ENCODE peak calls at places on chromosomes 1 and 21, in seven cellular contexts. B is DND-41, J is spleen, L is AG04449, Q is breast epithelium, R is heart left ventricle, K is left ventricle myocardium inferior. V is an unnamed sample.

GRCh38 chr1:110785612-110786011 is 87.3 kb upstream of the CD53 start:
- DNase-seq in B (peak; percentile 36), J (no peak), L (no peak), Q (no peak), R (no peak), K (no peak), V (no peak)

GRCh38 chr1:20964540-20965484 is 177.7 kb upstream of the HP1BP3 start:
- DNase-seq in B (no peak), J (no peak), L (no peak), Q (no peak), R (no peak), K (no peak), V (no peak)

GRCh38 chr1:37032660-37033354 is 1.5 kb downstream of the GRIK3 start:
- DNase-seq in B (no peak), J (no peak), L (no peak), Q (no peak), R (no peak), K (no peak), V (no peak)

GRCh38 chr1:233289676-233290075 is 5.8 kb downstream of the PCNX2 start:
- DNase-seq in B (no peak), J (no peak), L (no peak), Q (no peak), R (no peak), K (no peak), V (no peak)

GRCh38 chr1:185108324-185108723 is 48.4 kb downstream of the TRMT1L start:
- DNase-seq in B (no peak), J (no peak), L (no peak), Q (no peak), R (no peak), K (no peak), V (no peak)

GRCh38 chr1:50978852-50979781 is 9.1 kb downstream of the CDKN2C start:
- DNase-seq in B (peak; percentile 91), J (no peak), L (no peak), Q (no peak), R (no peak), K (no peak), V (no peak)

GRCh38 chr1:81155131-81155530 is 645.6 kb upstream of the ADGRL2 start:
- DNase-seq in B (no peak), J (no peak), L (no peak), Q (no peak), R (no peak), K (no peak), V (no peak)

GRCh38 chr1:170316270-170316669 is 170.5 kb downstream of the NTMT2 start:
- DNase-seq in B (no peak), J (no peak), L (no peak), Q (no peak), R (no peak), K (no peak), V (no peak)

GRCh38 chr1:184039126-184039525 is 1.6 kb upstream of the COLGALT2 start:
- DNase-seq in B (no peak), J (no peak), L (no peak), Q (no peak), R (no peak), K (no peak), V (no peak)

GRCh38 chr1:31642366-31642765 is 2.3 kb downstream of the PEF1 start:
- DNase-seq in B (no peak), J (no peak), L (no peak), Q (no peak), R (no peak), K (no peak), V (no peak)

GRCh38 chr21:32403201-32403701 is 9.3 kb upstream of the EVA1C start:
- DNase-seq in B (peak; percentile 56), J (no peak), L (no peak), Q (no peak), R (peak; percentile 72), K (peak; percentile 50), V (no peak)

GRCh38 chr1:163442940-163443339 is 121.2 kb downstream of the NUF2 start:
- DNase-seq in B (no peak), J (no peak), L (no peak), Q (no peak), R (no peak), K (no peak), V (no peak)

GRCh38 chr21:26732442-26733221 is 112.6 kb downstream of the ADAMTS1 start:
- DNase-seq in B (peak; percentile 34), J (no peak), L (no peak), Q (no peak), R (peak; percentile 34), K (no peak), V (peak; percentile 32)

GRCh38 chr1:21244986-21245687 is 45.1 kb downstream of the ECE1 start:
- DNase-seq in B (peak; percentile 11), J (no peak), L (no peak), Q (no peak), R (no peak), K (no peak), V (no peak)

GRCh38 chr1:33003657-33004056 is 33.0 kb downstream of the AK2 start:
- DNase-seq in B (no peak), J (no peak), L (no peak), Q (no peak), R (no peak), K (no peak), V (no peak)

GRCh38 chr1:1352784-1353388 is 3.7 kb upstream of the DVL1 start:
- DNase-seq in B (peak; percentile 37), J (no peak), L (no peak), Q (no peak), R (no peak), K (no peak), V (no peak)

GRCh38 chr1:52707927-52708655 is 9.9 kb upstream of the COA7 start:
- DNase-seq in B (no peak), J (peak; percentile 80), L (peak; percentile 54), Q (peak; percentile 10), R (peak; percentile 45), K (no peak), V (peak; percentile 19)

GRCh38 chr1:201999625-202000238 is 10.7 kb upstream of the ELF3 start:
- DNase-seq in B (peak; percentile 35), J (peak; percentile 37), L (no peak), Q (no peak), R (no peak), K (no peak), V (peak; percentile 15)

GRCh38 chr1:205665216-205665757 is 15.0 kb downstream of the SLC45A3 start:
- DNase-seq in B (no peak), J (no peak), L (no peak), Q (no peak), R (no peak), K (no peak), V (no peak)

GRCh38 chr1:151255381-151255780 is 847 bp downstream of the PSMD4 start:
- DNase-seq in B (no peak), J (no peak), L (no peak), Q (no peak), R (no peak), K (no peak), V (no peak)

GRCh38 chr1:205616563-205617293 is 15.1 kb downstream of the ELK4 start:
- DNase-seq in B (no peak), J (no peak), L (no peak), Q (no peak), R (no peak), K (no peak), V (no peak)

GRCh38 chr1:40708750-40709099 is 17.2 kb downstream of the NFYC start:
- DNase-seq in B (no peak), J (no peak), L (peak; percentile 42), Q (no peak), R (no peak), K (no peak), V (peak; percentile 78)

GRCh38 chr1:33280091-33280661 is 23.9 kb downstream of the ZNF362 start:
- DNase-seq in B (no peak), J (peak; percentile 63), L (no peak), Q (no peak), R (no peak), K (no peak), V (no peak)

GRCh38 chr1:234656070-234656875 is 46.3 kb upstream of the IRF2BP2 start:
- DNase-seq in B (no peak), J (no peak), L (no peak), Q (no peak), R (no peak), K (no peak), V (no peak)

GRCh38 chr1:12447849-12448312 is 170.1 kb downstream of the DHRS3 start:
- DNase-seq in B (no peak), J (no peak), L (no peak), Q (peak; percentile 56), R (no peak), K (no peak), V (peak; percentile 87)

GRCh38 chr1:165397945-165398344 is 41.4 kb upstream of the LMX1A start:
- DNase-seq in B (no peak), J (no peak), L (no peak), Q (no peak), R (peak; percentile 49), K (no peak), V (no peak)

GRCh38 chr1:174314433-174314832 is 133.3 kb upstream of the GPR52 start:
- DNase-seq in B (no peak), J (no peak), L (no peak), Q (no peak), R (no peak), K (no peak), V (no peak)

GRCh38 chr1:45843474-45843905 is 40.1 kb downstream of the MAST2 start:
- DNase-seq in B (no peak), J (no peak), L (peak; percentile 12), Q (no peak), R (no peak), K (no peak), V (peak; percentile 19)
- TF ChIP-seq CTCF in B (peak; percentile 34), J (no peak), L (no peak), Q (no peak), R (peak; percentile 16), K (peak; percentile 27), V (no peak)

DNA sequence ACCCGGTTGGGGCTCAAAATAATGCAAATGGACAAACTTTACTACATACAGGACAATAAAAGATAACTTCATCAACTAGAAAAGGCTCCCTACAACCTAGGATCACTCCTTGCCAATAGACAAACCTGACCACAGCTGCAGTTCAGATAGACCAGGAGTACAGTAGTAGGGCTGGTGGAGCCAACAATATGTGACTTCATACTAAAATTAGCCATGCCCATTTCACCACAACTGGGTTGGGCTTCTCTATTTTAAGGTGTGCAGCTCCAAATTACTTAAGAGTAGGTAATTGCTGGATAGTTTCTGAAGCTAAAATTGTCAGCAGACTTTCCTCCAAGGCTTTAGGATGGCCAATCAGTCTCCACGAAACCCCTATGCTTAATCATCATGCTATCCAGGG is 3.9 kb downstream of the DENND1B start:
- DNase-seq in B (no peak), J (no peak), L (no peak), Q (no peak), R (no peak), K (no peak), V (no peak)
- H3K4me3 ChIP-seq in B (peak overlapping the region; percentile 29), J (no peak overlapping the region), L (no peak overlapping the region), Q (no peak overlapping the region), R (no peak overlapping the region), K (no peak overlapping the region), V (no peak overlapping the region)

DNA sequence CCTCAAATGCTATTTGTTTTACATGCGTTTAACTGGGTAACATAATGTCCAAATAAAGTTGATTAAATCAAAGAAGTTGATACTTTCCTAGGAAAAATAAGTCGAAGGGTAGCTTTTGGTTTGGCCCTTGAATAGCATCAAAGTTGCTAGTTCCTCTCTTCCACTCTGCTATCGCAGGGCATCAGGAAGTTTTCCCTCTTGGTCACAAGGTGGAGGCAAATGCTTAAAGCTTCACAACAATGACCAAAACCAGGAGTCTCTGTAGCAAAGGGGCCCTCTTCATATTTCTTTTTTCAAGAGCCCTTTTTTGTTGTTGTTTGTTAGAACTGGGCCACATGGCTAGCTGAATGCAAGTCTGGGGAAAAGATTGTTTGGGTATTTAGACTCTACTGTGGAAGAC is 668.4 kb downstream of the KCNT2 start:
- DNase-seq in B (no peak), J (no peak), L (no peak), Q (no peak), R (no peak), K (no peak), V (no peak)
- TF ChIP-seq CTCF in B (no peak), J (no peak), L (no peak), Q (no peak), R (no peak), K (peak; percentile 44), V (no peak)

GRCh38 chr1:194353121-194353520 is 1166.7 kb upstream of the B3GALT2 start:
- DNase-seq in B (no peak), J (no peak), L (no peak), Q (no peak), R (no peak), K (no peak), V (no peak)
- H3K4me3 ChIP-seq in B (no peak overlapping the region), J (no peak overlapping the region), L (no peak overlapping the region), Q (no peak overlapping the region), R (no peak overlapping the region), K (no peak overlapping the region), V (no peak overlapping the region)